ENCODE peak calls at places on chromosome 12, in nine cellular contexts. One of them, this sample, is unnamed.

GRCh38 chr12:124125472-124125871 is 152.5 kb downstream of the ZNF664 start:
- DNase-seq in SJSA1: no peak
- DNase-seq in Peyer's patch: no peak
- DNase-seq in Karpas-422: no peak
- DNase-seq in colonic mucosa: no peak
- DNase-seq in psoas muscle: no peak
- DNase-seq in RWPE2: no peak
- DNase-seq in heart right ventricle: no peak
- DNase-seq in AG04450: no peak
- DNase-seq in this sample: no peak

GRCh38 chr12:45244561-45245348 is 28.9 kb downstream of the ANO6 start:
- DNase-seq in heart right ventricle: no peak
- DNase-seq in RWPE2: no peak
- DNase-seq in AG04450: no peak
- DNase-seq in Peyer's patch: no peak
- DNase-seq in colonic mucosa: no peak
- DNase-seq in psoas muscle: no peak
- DNase-seq in SJSA1: peak; percentile 61
- DNase-seq in Karpas-422: no peak
- DNase-seq in this sample: no peak

GRCh38 chr12:29044799-29045198 is 104.3 kb upstream of the FAR2 start:
- DNase-seq in SJSA1: no peak
- DNase-seq in Peyer's patch: no peak
- DNase-seq in AG04450: no peak
- DNase-seq in psoas muscle: no peak
- DNase-seq in Karpas-422: no peak
- DNase-seq in RWPE2: no peak
- DNase-seq in colonic mucosa: no peak
- DNase-seq in heart right ventricle: no peak
- DNase-seq in this sample: no peak

GRCh38 chr12:45170456-45171042 is 45.3 kb upstream of the ANO6 start:
- DNase-seq in heart right ventricle: peak; percentile 86
- DNase-seq in Peyer's patch: peak; percentile 82
- DNase-seq in SJSA1: peak; percentile 42
- DNase-seq in Karpas-422: peak; percentile 87
- DNase-seq in RWPE2: peak; percentile 79
- DNase-seq in colonic mucosa: peak; percentile 88
- DNase-seq in AG04450: peak; percentile 53
- DNase-seq in psoas muscle: peak; percentile 81
- DNase-seq in this sample: no peak

GRCh38 chr12:2376855-2377657 is 324.3 kb downstream of the CACNA1C start:
- DNase-seq in heart right ventricle: no peak
- DNase-seq in colonic mucosa: no peak
- DNase-seq in SJSA1: no peak
- DNase-seq in RWPE2: peak; percentile 24
- DNase-seq in AG04450: no peak
- DNase-seq in Karpas-422: no peak
- DNase-seq in Peyer's patch: peak; percentile 60
- DNase-seq in psoas muscle: no peak
- DNase-seq in this sample: no peak

GRCh38 chr12:124637586-124637985 is 70.2 kb upstream of the NCOR2 start:
- DNase-seq in heart right ventricle: no peak
- DNase-seq in RWPE2: no peak
- DNase-seq in AG04450: no peak
- DNase-seq in Karpas-422: no peak
- DNase-seq in SJSA1: no peak
- DNase-seq in psoas muscle: no peak
- DNase-seq in colonic mucosa: no peak
- DNase-seq in Peyer's patch: peak; percentile 76
- DNase-seq in this sample: peak; percentile 64

GRCh38 chr12:85805654-85806053 is 30.6 kb downstream of the RASSF9 start:
- DNase-seq in Karpas-422: no peak
- DNase-seq in colonic mucosa: no peak
- DNase-seq in AG04450: no peak
- DNase-seq in Peyer's patch: no peak
- DNase-seq in RWPE2: no peak
- DNase-seq in SJSA1: no peak
- DNase-seq in heart right ventricle: no peak
- DNase-seq in psoas muscle: no peak
- DNase-seq in this sample: no peak

GRCh38 chr12:19572920-19573558 is 133.7 kb downstream of the AEBP2 start:
- DNase-seq in Karpas-422: peak; percentile 80
- DNase-seq in SJSA1: peak; percentile 20
- DNase-seq in Peyer's patch: no peak
- DNase-seq in RWPE2: no peak
- DNase-seq in psoas muscle: no peak
- DNase-seq in colonic mucosa: peak; percentile 34
- DNase-seq in heart right ventricle: no peak
- DNase-seq in AG04450: no peak
- DNase-seq in this sample: peak; percentile 34

GRCh38 chr12:109773384-109774011 is 59.7 kb downstream of the TRPV4 start:
- DNase-seq in Peyer's patch: peak; percentile 61
- DNase-seq in psoas muscle: no peak
- DNase-seq in Karpas-422: no peak
- DNase-seq in SJSA1: no peak
- DNase-seq in heart right ventricle: no peak
- DNase-seq in AG04450: no peak
- DNase-seq in colonic mucosa: peak; percentile 45
- DNase-seq in RWPE2: no peak
- DNase-seq in this sample: peak; percentile 76

GRCh38 chr12:100986595-100987547 is 192.3 kb downstream of the ANO4 start:
- DNase-seq in RWPE2: no peak
- DNase-seq in heart right ventricle: no peak
- DNase-seq in SJSA1: peak; percentile 3
- DNase-seq in Karpas-422: no peak
- DNase-seq in psoas muscle: no peak
- DNase-seq in colonic mucosa: no peak
- DNase-seq in AG04450: peak; percentile 16
- DNase-seq in Peyer's patch: no peak
- DNase-seq in this sample: no peak

GRCh38 chr12:57096748-57097553 is 8.0 kb downstream of the NAB2 start:
- DNase-seq in RWPE2: no peak
- DNase-seq in SJSA1: no peak
- DNase-seq in Karpas-422: peak; percentile 41
- DNase-seq in AG04450: no peak
- DNase-seq in Peyer's patch: no peak
- DNase-seq in colonic mucosa: no peak
- DNase-seq in psoas muscle: no peak
- DNase-seq in heart right ventricle: no peak
- DNase-seq in this sample: no peak

GRCh38 chr12:57093412-57094193 is 4.7 kb downstream of the NAB2 start:
- DNase-seq in AG04450: peak; percentile 79
- DNase-seq in RWPE2: no peak
- DNase-seq in Peyer's patch: peak; percentile 66
- DNase-seq in heart right ventricle: peak; percentile 86
- DNase-seq in SJSA1: peak; percentile 41
- DNase-seq in colonic mucosa: peak; percentile 61
- DNase-seq in psoas muscle: peak; percentile 82
- DNase-seq in Karpas-422: peak; percentile 91
- DNase-seq in this sample: peak; percentile 74

GRCh38 chr12:57096099-57096572 is 7.2 kb downstream of the NAB2 start:
- DNase-seq in colonic mucosa: no peak
- DNase-seq in heart right ventricle: no peak
- DNase-seq in SJSA1: no peak
- DNase-seq in psoas muscle: no peak
- DNase-seq in Karpas-422: peak; percentile 43
- DNase-seq in Peyer's patch: no peak
- DNase-seq in RWPE2: peak; percentile 96
- DNase-seq in AG04450: no peak
- DNase-seq in this sample: no peak

GRCh38 chr12:57094194-57095160 is 5.6 kb downstream of the NAB2 start:
- DNase-seq in Peyer's patch: no peak
- DNase-seq in psoas muscle: no peak
- DNase-seq in heart right ventricle: no peak
- DNase-seq in colonic mucosa: no peak
- DNase-seq in SJSA1: no peak
- DNase-seq in RWPE2: no peak
- DNase-seq in Karpas-422: no peak
- DNase-seq in AG04450: no peak
- DNase-seq in this sample: no peak

GRCh38 chr12:57095440-57095839 is 6.5 kb downstream of the NAB2 start:
- DNase-seq in colonic mucosa: no peak
- DNase-seq in RWPE2: no peak
- DNase-seq in SJSA1: no peak
- DNase-seq in heart right ventricle: no peak
- DNase-seq in Karpas-422: peak; percentile 57
- DNase-seq in Peyer's patch: no peak
- DNase-seq in AG04450: no peak
- DNase-seq in psoas muscle: no peak
- DNase-seq in this sample: no peak
- H3K27ac ChIP-seq in colonic mucosa: no peak overlapping the region
- H3K27ac ChIP-seq in RWPE2: peak overlapping the region; percentile 61
- H3K27ac ChIP-seq in SJSA1: no peak overlapping the region
- H3K27ac ChIP-seq in heart right ventricle: no peak overlapping the region
- H3K27ac ChIP-seq in Karpas-422: peak overlapping the region; percentile 83
- H3K27ac ChIP-seq in Peyer's patch: no peak overlapping the region
- H3K27ac ChIP-seq in AG04450: peak overlapping the region; percentile 57
- H3K27ac ChIP-seq in psoas muscle: no peak overlapping the region
- H3K27ac ChIP-seq in this sample: no peak overlapping the region

GRCh38 chr12:4118017-4118510 is 155.5 kb upstream of the CCND2 start:
- DNase-seq in Peyer's patch: peak; percentile 71
- DNase-seq in Karpas-422: peak; percentile 91
- DNase-seq in colonic mucosa: peak; percentile 86
- DNase-seq in heart right ventricle: peak; percentile 51
- DNase-seq in psoas muscle: peak; percentile 38
- DNase-seq in AG04450: peak; percentile 27
- DNase-seq in SJSA1: peak; percentile 56
- DNase-seq in RWPE2: peak; percentile 30
- DNase-seq in this sample: no peak
- H3K4me3 ChIP-seq in Peyer's patch: no peak overlapping the region
- H3K4me3 ChIP-seq in Karpas-422: peak overlapping the region; percentile 61
- H3K4me3 ChIP-seq in colonic mucosa: no peak overlapping the region
- H3K4me3 ChIP-seq in heart right ventricle: no peak overlapping the region
- H3K4me3 ChIP-seq in psoas muscle: no peak overlapping the region
- H3K4me3 ChIP-seq in AG04450: no peak overlapping the region
- H3K4me3 ChIP-seq in SJSA1: no peak overlapping the region
- H3K4me3 ChIP-seq in RWPE2: no peak overlapping the region
- H3K4me3 ChIP-seq in this sample: no peak overlapping the region

GRCh38 chr12:27140478-27140969 is 58.1 kb upstream of the C12orf71 start:
- DNase-seq in Karpas-422: no peak
- DNase-seq in AG04450: no peak
- DNase-seq in SJSA1: no peak
- DNase-seq in Peyer's patch: no peak
- DNase-seq in colonic mucosa: no peak
- DNase-seq in heart right ventricle: no peak
- DNase-seq in RWPE2: no peak
- DNase-seq in psoas muscle: no peak
- DNase-seq in this sample: no peak

GRCh38 chr12:27148791-27149190 is 66.4 kb upstream of the C12orf71 start:
- DNase-seq in heart right ventricle: no peak
- DNase-seq in psoas muscle: no peak
- DNase-seq in RWPE2: no peak
- DNase-seq in Karpas-422: no peak
- DNase-seq in AG04450: no peak
- DNase-seq in SJSA1: no peak
- DNase-seq in colonic mucosa: no peak
- DNase-seq in Peyer's patch: no peak
- DNase-seq in this sample: no peak

GRCh38 chr12:27142102-27142721 is 59.8 kb upstream of the C12orf71 start:
- DNase-seq in Karpas-422: peak; percentile 80
- DNase-seq in AG04450: peak; percentile 53
- DNase-seq in colonic mucosa: peak; percentile 74
- DNase-seq in heart right ventricle: peak; percentile 80
- DNase-seq in psoas muscle: no peak
- DNase-seq in RWPE2: no peak
- DNase-seq in SJSA1: peak; percentile 61
- DNase-seq in Peyer's patch: no peak
- DNase-seq in this sample: no peak

GRCh38 chr12:27148373-27148772 is 66.0 kb upstream of the C12orf71 start:
- DNase-seq in Peyer's patch: no peak
- DNase-seq in heart right ventricle: no peak
- DNase-seq in SJSA1: no peak
- DNase-seq in Karpas-422: no peak
- DNase-seq in AG04450: no peak
- DNase-seq in RWPE2: no peak
- DNase-seq in psoas muscle: no peak
- DNase-seq in colonic mucosa: no peak
- DNase-seq in this sample: no peak

GRCh38 chr12:27143676-27144075 is 61.3 kb upstream of the C12orf71 start:
- DNase-seq in Karpas-422: no peak
- DNase-seq in colonic mucosa: no peak
- DNase-seq in Peyer's patch: no peak
- DNase-seq in AG04450: no peak
- DNase-seq in RWPE2: no peak
- DNase-seq in SJSA1: peak; percentile 16
- DNase-seq in psoas muscle: no peak
- DNase-seq in heart right ventricle: no peak
- DNase-seq in this sample: no peak
- H3K27ac ChIP-seq in Karpas-422: no peak overlapping the region
- H3K27ac ChIP-seq in colonic mucosa: no peak overlapping the region
- H3K27ac ChIP-seq in Peyer's patch: no peak overlapping the region
- H3K27ac ChIP-seq in AG04450: no peak overlapping the region
- H3K27ac ChIP-seq in RWPE2: no peak overlapping the region
- H3K27ac ChIP-seq in SJSA1: peak overlapping the region; percentile 31
- H3K27ac ChIP-seq in psoas muscle: no peak overlapping the region
- H3K27ac ChIP-seq in heart right ventricle: peak overlapping the region; percentile 1
- H3K27ac ChIP-seq in this sample: no peak overlapping the region

GRCh38 chr12:121575952-121576615 is 4.7 kb downstream of the KDM2B start:
- DNase-seq in Karpas-422: no peak
- DNase-seq in Peyer's patch: no peak
- DNase-seq in RWPE2: no peak
- DNase-seq in AG04450: no peak
- DNase-seq in SJSA1: peak; percentile 12
- DNase-seq in colonic mucosa: no peak
- DNase-seq in heart right ventricle: no peak
- DNase-seq in psoas muscle: no peak
- DNase-seq in this sample: no peak
- H3K4me3 ChIP-seq in Karpas-422: no peak overlapping the region
- H3K4me3 ChIP-seq in Peyer's patch: no peak overlapping the region
- H3K4me3 ChIP-seq in RWPE2: no peak overlapping the region
- H3K4me3 ChIP-seq in AG04450: no peak overlapping the region
- H3K4me3 ChIP-seq in SJSA1: no peak overlapping the region
- H3K4me3 ChIP-seq in colonic mucosa: no peak overlapping the region
- H3K4me3 ChIP-seq in heart right ventricle: no peak overlapping the region
- H3K4me3 ChIP-seq in psoas muscle: no peak overlapping the region
- H3K4me3 ChIP-seq in this sample: no peak overlapping the region

DNA sequence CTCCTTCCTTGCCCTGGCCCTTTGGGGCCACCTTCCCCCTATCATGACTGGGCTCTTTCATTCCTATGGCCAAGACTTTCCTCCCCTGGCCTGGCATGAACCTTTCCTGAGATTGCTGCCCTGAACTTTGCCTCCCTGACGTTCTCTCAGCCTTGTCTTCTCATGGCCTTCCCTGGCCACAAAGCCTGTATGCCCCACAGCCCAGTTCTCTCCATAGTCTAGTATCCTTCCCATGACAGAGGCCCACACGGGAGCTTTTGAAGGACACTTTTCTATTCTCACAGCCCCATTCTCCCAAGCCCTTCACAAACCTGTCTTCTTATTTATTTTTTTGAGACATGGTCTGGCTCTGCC is 4.5 kb upstream of the RNU7-1 start:
- DNase-seq in Peyer's patch: no peak
- DNase-seq in AG04450: no peak
- DNase-seq in Karpas-422: no peak
- DNase-seq in colonic mucosa: no peak
- DNase-seq in heart right ventricle: no peak
- DNase-seq in RWPE2: no peak
- DNase-seq in SJSA1: no peak
- DNase-seq in psoas muscle: no peak
- DNase-seq in this sample: no peak
- H3K27ac ChIP-seq in Peyer's patch: peak overlapping the region; percentile 95
- H3K27ac ChIP-seq in AG04450: peak overlapping the region; percentile 21
- H3K27ac ChIP-seq in Karpas-422: no peak overlapping the region
- H3K27ac ChIP-seq in colonic mucosa: no peak overlapping the region
- H3K27ac ChIP-seq in heart right ventricle: no peak overlapping the region
- H3K27ac ChIP-seq in RWPE2: no peak overlapping the region
- H3K27ac ChIP-seq in SJSA1: no peak overlapping the region
- H3K27ac ChIP-seq in psoas muscle: peak overlapping the region; percentile 93
- H3K27ac ChIP-seq in this sample: no peak overlapping the region